ENCODE peak calls at places on chromosomes 13 and 19, in four cellular contexts. T, K, E and W are unnamed samples.

GRCh38 chr13:43924549-43925245 is 45.0 kb downstream of the LACC1 start:
- DNase-seq in K (no peak), E (no peak), T (no peak), W (no peak)

GRCh38 chr13:99377641-99378040 is 70.4 kb upstream of the GPR183 start:
- DNase-seq in K (no peak), T (no peak), E (no peak), W (no peak)

GRCh38 chr19:47093254-47093653 is 20.3 kb downstream of the ZC3H4 start:
- DNase-seq in K (no peak), T (no peak), E (no peak), W (peak)

GRCh38 chr19:53019684-53020083 is 6.0 kb downstream of the ERVV-1 start:
- DNase-seq in T (no peak), E (peak), K (no peak), W (peak)

GRCh38 chr13:109180905-109181425 is 551.6 kb downstream of the MYO16 start:
- DNase-seq in T (no peak), E (peak), K (peak), W (peak)

GRCh38 chr19:56642711-56643459 is at the start of gene SMIM17:
- DNase-seq in E (no peak), T (no peak), K (no peak), W (no peak)

GRCh38 chr13:26956532-26957142 is 196.1 kb upstream of the GPR12 start:
- DNase-seq in E (no peak), T (no peak), K (no peak), W (no peak)

GRCh38 chr19:52190679-52191293 is 934 bp downstream of the PPP2R1A start:
- DNase-seq in K (peak), T (no peak), E (no peak), W (peak)

GRCh38 chr19:30229524-30230174 is 142.5 kb upstream of the ZNF536 start:
- DNase-seq in T (no peak), E (no peak), K (no peak), W (no peak)

GRCh38 chr13:96072392-96072791 is 17.5 kb upstream of the HS6ST3 start:
- DNase-seq in E (no peak), K (no peak), T (no peak), W (no peak)

GRCh38 chr19:33406521-33407139 is 33.1 kb downstream of the CEBPG start:
- DNase-seq in T (peak), K (peak), E (peak), W (peak)

GRCh38 chr19:2302319-2303208 is 5.4 kb downstream of the LINGO3 start:
- DNase-seq in T (no peak), E (no peak), K (peak), W (peak)

GRCh38 chr13:59176775-59177174 is 987.0 kb downstream of the DIAPH3 start:
- DNase-seq in E (no peak), T (no peak), K (no peak), W (no peak)

GRCh38 chr13:43545317-43545874 is 241.4 kb downstream of the ENOX1 start:
- DNase-seq in K (peak), E (no peak), T (no peak), W (peak)

GRCh38 chr13:73403362-73404150 is 344.8 kb downstream of the KLF5 start:
- DNase-seq in E (no peak), T (no peak), K (no peak), W (no peak)

GRCh38 chr13:110164706-110165105 is 142.3 kb downstream of the COL4A1 start:
- DNase-seq in E (no peak), K (no peak), T (no peak), W (no peak)

GRCh38 chr19:2982983-2983350 is 5.6 kb downstream of the TLE6 start:
- DNase-seq in E (no peak), T (no peak), K (peak), W (peak)

GRCh38 chr13:100662470-100663211 is 12.0 kb downstream of the TMTC4 start:
- DNase-seq in T (no peak), K (no peak), E (no peak), W (no peak)

GRCh38 chr13:100658363-100658762 is 16.2 kb downstream of the TMTC4 start:
- DNase-seq in K (no peak), T (no peak), E (no peak), W (no peak)

GRCh38 chr13:100657881-100658315 is 16.7 kb downstream of the TMTC4 start:
- DNase-seq in T (no peak), E (no peak), K (no peak), W (no peak)

GRCh38 chr13:100660761-100661160 is 13.8 kb downstream of the TMTC4 start:
- DNase-seq in T (no peak), K (no peak), E (no peak), W (no peak)

DNA sequence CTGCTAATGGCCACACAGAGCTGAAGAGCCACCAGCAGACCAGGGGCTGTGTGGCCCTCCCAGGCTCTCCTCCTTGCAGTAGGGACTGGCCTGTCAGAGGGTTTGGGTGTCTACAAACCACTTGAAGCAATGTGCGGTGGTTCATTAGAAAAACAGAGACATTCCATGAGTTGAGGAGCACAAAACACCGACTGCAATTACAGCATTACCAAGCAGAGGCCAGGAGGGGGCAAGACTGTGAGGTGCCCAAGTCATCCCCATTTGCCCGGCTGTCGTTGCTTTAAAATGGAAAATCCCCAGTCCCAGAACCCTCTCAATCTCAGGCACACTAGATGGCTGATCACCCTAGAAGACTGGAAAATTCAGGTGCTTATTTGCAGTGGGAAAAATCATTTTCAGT is 15.0 kb downstream of the TMTC4 start:
- DNase-seq in K (no peak), E (no peak), T (no peak), W (no peak)
- TF ChIP-seq CTCF in K (no peak), E (no peak), T (no peak), W (peak)

GRCh38 chr19:34838753-34839431 is 65.9 kb upstream of the ZNF599 start:
- DNase-seq in T (no peak), K (peak), E (no peak), W (peak)
- TF ChIP-seq CTCF in T (peak), K (peak), E (peak), W (peak)

GRCh38 chr13:90420683-90421082 is 926.8 kb upstream of the MIR17HG start:
- DNase-seq in E (no peak), K (peak), T (no peak), W (peak)
- TF ChIP-seq CTCF in E (no peak), K (peak), T (no peak), W (peak)

DNA sequence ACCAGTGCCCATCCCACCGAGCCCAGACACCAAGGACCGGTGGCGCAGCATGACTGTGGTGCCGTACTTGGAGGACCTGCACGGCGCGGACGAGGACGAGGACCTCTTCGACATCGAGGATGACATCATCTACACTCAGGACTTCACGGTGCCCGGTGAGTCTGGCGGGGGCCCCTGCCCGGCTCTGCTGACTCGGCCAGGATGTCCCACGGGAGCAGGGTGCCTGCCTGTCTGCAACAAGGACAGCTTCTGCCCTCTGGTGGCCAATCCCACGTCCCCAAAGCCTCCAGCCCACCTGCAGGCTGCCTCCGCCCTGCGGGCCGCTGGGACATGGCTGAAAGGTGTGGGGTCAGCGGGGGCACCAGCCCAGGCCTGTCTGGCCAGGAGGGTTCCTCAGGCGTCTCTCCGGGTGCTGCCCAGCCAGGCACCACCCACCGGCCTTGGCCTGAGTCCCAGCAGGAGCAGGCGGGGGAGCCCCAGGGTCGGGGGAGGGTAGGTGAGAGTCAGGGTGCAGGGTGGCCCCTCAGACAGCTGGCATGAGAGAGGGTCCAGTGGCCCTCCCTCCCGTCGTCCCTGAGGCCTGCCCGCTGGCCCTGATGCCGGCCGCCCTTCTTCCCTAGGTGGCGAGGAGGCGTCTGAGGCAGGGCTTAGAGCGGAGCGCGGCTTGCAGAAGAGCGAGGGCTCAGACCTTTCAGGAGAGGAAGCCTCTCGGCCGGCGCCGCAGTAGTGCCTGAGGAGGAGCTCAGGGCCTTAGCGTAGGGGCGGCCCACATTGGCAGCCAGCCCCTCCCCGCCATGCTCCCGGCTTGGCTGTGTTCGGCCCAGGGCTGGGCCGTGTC is 14.6 kb downstream of the CBARP start:
- DNase-seq in K (no peak), E (no peak), T (no peak), W (peak)
- TF ChIP-seq CTCF in K (peak), E (peak), T (no peak), W (peak)

DNA sequence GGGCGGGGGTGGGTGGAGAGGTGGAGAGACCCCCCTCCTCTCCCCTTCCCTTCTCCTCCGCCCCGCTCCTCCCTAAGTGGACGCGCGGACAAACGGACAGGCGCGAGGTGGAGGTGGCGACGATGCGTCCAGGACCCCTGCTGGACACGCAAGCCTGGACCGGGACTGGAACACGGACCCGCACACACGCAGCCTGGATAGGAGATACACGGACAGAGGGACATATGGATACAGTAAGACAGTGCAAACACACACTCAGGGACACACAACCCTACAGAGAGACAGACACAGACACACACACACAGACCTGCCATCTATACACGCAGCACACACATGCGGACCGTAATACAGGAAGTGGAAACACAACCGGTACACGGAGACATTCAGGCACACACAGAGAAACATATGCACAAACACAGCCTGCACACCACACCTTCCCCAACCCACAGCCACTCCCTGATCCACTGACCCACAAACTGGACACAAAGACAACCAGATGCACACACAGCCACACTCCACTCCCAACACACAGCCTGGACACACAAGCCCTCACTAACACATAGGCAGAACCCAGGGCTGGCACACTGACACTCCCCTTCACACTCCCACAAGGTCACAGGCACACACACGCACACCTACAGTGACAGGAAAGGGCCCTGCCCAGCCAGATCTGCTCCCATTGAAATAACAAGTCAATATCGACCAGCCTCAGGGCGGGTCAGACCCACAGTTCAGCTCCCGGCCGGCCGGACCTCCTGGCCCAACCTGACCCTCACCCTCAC is 696 bp upstream of the ERFL start:
- DNase-seq in E (no peak), T (peak), K (no peak), W (no peak)
- TF ChIP-seq CTCF in E (no peak), T (no peak), K (peak), W (no peak)

GRCh38 chr19:8322638-8322997 is 1.3 kb downstream of the RPS28 start:
- DNase-seq in T (no peak), E (no peak), K (no peak), W (no peak)

GRCh38 chr19:8321760-8322637 is 703 bp downstream of the RPS28 start:
- DNase-seq in K (no peak), T (no peak), E (no peak), W (no peak)

GRCh38 chr19:8325454-8325853 is 4.2 kb downstream of the RPS28 start:
- DNase-seq in E (no peak), T (no peak), K (no peak), W (no peak)

GRCh38 chr19:8323781-8324185 is 2.5 kb downstream of the RPS28 start:
- DNase-seq in E (no peak), T (no peak), K (no peak), W (no peak)

GRCh38 chr19:8324186-8325050 is 3.1 kb downstream of the RPS28 start:
- DNase-seq in E (no peak), T (no peak), K (no peak), W (no peak)
- TF ChIP-seq CTCF in E (peak), T (no peak), K (no peak), W (peak)

GRCh38 chr13:107301724-107302374 is 733.9 kb upstream of the ARGLU1 start:
- DNase-seq in E (no peak), T (no peak), K (no peak), W (peak)
- TF ChIP-seq CTCF in E (no peak), T (no peak), K (no peak), W (peak)

GRCh38 chr13:77832339-77833100 is 86.1 kb downstream of the EDNRB start:
- DNase-seq in E (no peak), T (no peak), K (peak), W (peak)
- TF ChIP-seq CTCF in E (no peak), T (no peak), K (no peak), W (no peak)